ENCODE peak calls at places on chromosomes 4 and X, in six cellular contexts. H is CD8-positive, alpha-beta T cell; S is H1; U is endothelial cell of umbilical vein; V is Peyer's patch; Y is K562. W is an unnamed sample.

GRCh38 chrX:138996268-138996667 is 284.8 kb upstream of the FGF13 start:
- DNase-seq in H (no peak), S (no peak), U (no peak), V (no peak), Y (no peak), W (no peak)

GRCh38 chr4:1575418-1576199 is 108.5 kb downstream of the FAM53A start:
- DNase-seq in H (no peak), S (no peak), U (no peak), V (no peak), Y (no peak), W (no peak)

GRCh38 chr4:26836539-26836938 is 24.1 kb upstream of the STIM2 start:
- DNase-seq in H (no peak), S (no peak), U (no peak), V (no peak), Y (no peak), W (no peak)

GRCh38 chr4:181701911-181702310 is 541.3 kb upstream of the TENM3 start:
- DNase-seq in H (no peak), S (no peak), U (no peak), V (no peak), Y (no peak), W (no peak)

GRCh38 chr4:142110136-142110535 is 473.8 kb downstream of the IL15 start:
- DNase-seq in H (no peak), S (no peak), U (peak; percentile 70), V (no peak), Y (no peak), W (no peak)

GRCh38 chrX:106484233-106484632 is 127.5 kb upstream of the RADX start:
- DNase-seq in H (no peak), S (no peak), U (no peak), V (no peak), Y (no peak), W (no peak)

GRCh38 chr4:14249226-14249625 is 621.7 kb upstream of the BOD1L1 start:
- DNase-seq in H (no peak), S (no peak), U (no peak), V (no peak), Y (no peak), W (no peak)

GRCh38 chr4:18691431-18692200 is 670.1 kb upstream of the LCORL start:
- DNase-seq in H (no peak), S (peak; percentile 86), U (no peak), V (no peak), Y (no peak), W (no peak)

GRCh38 chr4:10598829-10599228 is 85.7 kb downstream of the CLNK start:
- DNase-seq in H (no peak), S (no peak), U (no peak), V (no peak), Y (no peak), W (no peak)

GRCh38 chr4:143294310-143294709 is 42.4 kb upstream of the GAB1 start:
- DNase-seq in H (no peak), S (no peak), U (no peak), V (peak; percentile 25), Y (no peak), W (peak; percentile 57)

GRCh38 chr4:89287945-89288344 is 19.7 kb downstream of the GPRIN3 start:
- DNase-seq in H (no peak), S (no peak), U (no peak), V (no peak), Y (no peak), W (no peak)

GRCh38 chr4:89290727-89291126 is 16.9 kb downstream of the GPRIN3 start:
- DNase-seq in H (no peak), S (no peak), U (no peak), V (peak; percentile 31), Y (no peak), W (no peak)

GRCh38 chr4:89289312-89289711 is 18.3 kb downstream of the GPRIN3 start:
- DNase-seq in H (no peak), S (no peak), U (no peak), V (no peak), Y (no peak), W (no peak)

GRCh38 chr4:89285735-89286134 is 21.9 kb downstream of the GPRIN3 start:
- DNase-seq in H (no peak), S (no peak), U (no peak), V (no peak), Y (no peak), W (no peak)

GRCh38 chr4:89288430-89288829 is 19.2 kb downstream of the GPRIN3 start:
- DNase-seq in H (no peak), S (no peak), U (no peak), V (no peak), Y (no peak), W (no peak)
- TF ChIP-seq CTCF in H (no peak), S (no peak), U (no peak), V (no peak), Y (no peak), W (no peak)

GRCh38 chrX:150365953-150366911 is 3.1 kb downstream of the MAMLD1 start:
- DNase-seq in H (no peak), S (no peak), U (peak; percentile 56), V (no peak), Y (peak; percentile 24), W (no peak)
- H3K27ac ChIP-seq in H (no peak overlapping the region), S (no peak overlapping the region), U (peak overlapping the region; percentile 58), V (peak overlapping the region; percentile 70), Y (no peak overlapping the region), W (peak overlapping the region; percentile 82)

DNA sequence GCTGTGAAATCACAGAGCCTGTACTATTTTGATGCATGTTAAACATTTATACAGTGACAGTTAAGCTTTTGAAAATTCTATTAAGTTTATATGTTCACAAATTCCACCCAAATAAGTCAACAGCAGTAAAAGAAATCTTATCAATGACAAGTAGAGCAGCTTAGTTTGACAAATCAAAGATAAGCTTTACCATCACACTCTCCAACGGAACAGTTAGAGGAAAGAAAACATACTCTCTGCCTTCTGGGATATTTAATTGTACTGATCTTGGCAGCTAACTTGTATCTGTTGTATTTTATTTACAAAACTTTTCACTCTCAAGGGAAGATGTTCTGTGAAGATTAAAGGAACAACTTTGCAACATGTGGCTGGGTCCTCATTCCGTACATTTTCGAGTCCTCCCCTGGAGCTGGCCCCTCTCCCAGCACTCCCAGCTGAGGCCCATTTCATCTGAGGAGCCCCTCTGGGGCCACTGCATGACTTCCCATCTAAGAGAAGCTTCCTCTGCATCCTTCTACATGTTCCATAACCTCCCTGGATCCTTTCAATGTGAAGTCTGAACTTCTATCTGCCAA is 74.4 kb downstream of the RPS3A start:
- DNase-seq in H (no peak), S (no peak), U (no peak), V (no peak), Y (no peak), W (no peak)
- H3K4me1 ChIP-seq in H (no peaks in the 10 kb centered on the region), S (peaks cover 3% of the 10 kb centered on the region), U (no peaks in the 10 kb centered on the region), V (no peaks in the 10 kb centered on the region), Y (no peaks in the 10 kb centered on the region), W (no peaks in the 10 kb centered on the region)

GRCh38 chr4:6684656-6685055 is 9.0 kb upstream of the S100P start:
- DNase-seq in H (no peak), S (no peak), U (no peak), V (no peak), Y (no peak), W (no peak)

GRCh38 chr4:6680372-6681034 is 13.2 kb upstream of the S100P start:
- DNase-seq in H (no peak), S (no peak), U (no peak), V (no peak), Y (peak; percentile 61), W (no peak)

GRCh38 chr4:6682862-6683590 is 10.7 kb upstream of the S100P start:
- DNase-seq in H (no peak), S (no peak), U (no peak), V (no peak), Y (no peak), W (no peak)

GRCh38 chr4:6676722-6677558 is 16.7 kb upstream of the S100P start:
- DNase-seq in H (no peak), S (no peak), U (no peak), V (no peak), Y (no peak), W (no peak)

DNA sequence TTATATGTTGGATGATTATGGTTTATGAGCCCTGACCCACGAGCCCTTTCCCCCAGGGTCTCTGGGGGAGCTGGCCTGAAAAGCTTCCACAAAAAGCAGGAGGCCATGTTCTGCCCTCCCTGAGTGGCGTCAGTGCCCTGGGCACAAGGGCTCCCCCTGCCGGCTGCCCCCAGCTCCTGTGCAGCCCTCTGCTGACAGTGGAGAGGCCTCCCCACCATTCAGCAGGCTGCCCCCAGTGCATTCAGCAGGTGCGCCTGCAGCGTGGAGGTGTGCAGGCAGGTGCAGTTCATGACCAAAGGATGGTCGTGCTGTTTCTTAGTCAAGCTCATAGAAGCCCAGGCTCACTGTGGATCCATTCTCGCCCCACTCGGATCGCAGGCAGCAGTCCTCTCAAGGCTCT is 12.5 kb upstream of the S100P start:
- DNase-seq in H (no peak), S (no peak), U (no peak), V (no peak), Y (peak; percentile 52), W (no peak)
- TF ChIP-seq CTCF in H (no peak), S (no peak), U (peak; percentile 7), V (no peak), Y (peak; percentile 88), W (no peak)

GRCh38 chr4:73440653-73441052 is 4.6 kb downstream of the AFP start:
- DNase-seq in H (no peak), S (no peak), U (no peak), V (no peak), Y (no peak), W (no peak)

GRCh38 chr4:73442275-73442674 is 6.3 kb downstream of the AFP start:
- DNase-seq in H (no peak), S (no peak), U (no peak), V (no peak), Y (no peak), W (no peak)

GRCh38 chr4:73445383-73446335 is 9.6 kb downstream of the AFP start:
- DNase-seq in H (no peak), S (no peak), U (no peak), V (no peak), Y (no peak), W (no peak)

GRCh38 chr4:73446336-73446938 is 10.4 kb downstream of the AFP start:
- DNase-seq in H (no peak), S (no peak), U (peak; percentile 40), V (no peak), Y (peak; percentile 41), W (no peak)

GRCh38 chr4:73443224-73443623 is 7.2 kb downstream of the AFP start:
- DNase-seq in H (no peak), S (no peak), U (no peak), V (no peak), Y (no peak), W (no peak)
- H3K27ac ChIP-seq in H (no peak overlapping the region), S (no peak overlapping the region), U (no peak overlapping the region), V (no peak overlapping the region), Y (no peak overlapping the region), W (no peak overlapping the region)

GRCh38 chr4:53713296-53713695 is 122.0 kb upstream of the LNX1 start:
- DNase-seq in H (no peak), S (no peak), U (no peak), V (no peak), Y (no peak), W (no peak)
- H3K4me1 ChIP-seq in H (no peaks in the 10 kb centered on the region), S (no peaks in the 10 kb centered on the region), U (no peaks in the 10 kb centered on the region), V (no peaks in the 10 kb centered on the region), Y (no peaks in the 10 kb centered on the region), W (no peaks in the 10 kb centered on the region)